ENCODE peak calls at places on chromosome 2, in nine cellular contexts. One of them, this sample, is unnamed.

GRCh38 chr2:127665267-127665893 is 9.9 kb downstream of the LIMS2 start:
- DNase-seq in NCI-H524 treated with DMSO at 0.1 percent for 48 hours: no peak
- DNase-seq in lower lobe of right lung: no peak
- DNase-seq in fibroblast of lung: no peak
- DNase-seq in T follicular helper cell: no peak
- DNase-seq in left ventricle myocardium inferior: no peak
- DNase-seq in M059J: no peak
- DNase-seq in activated CD4-positive, CD25-positive, alpha-beta regulatory T cell: no peak
- DNase-seq in NCI-H1436: no peak
- DNase-seq in this sample: no peak

GRCh38 chr2:127859712-127860085 is 1.7 kb upstream of the POLR2D start:
- DNase-seq in NCI-H524 treated with DMSO at 0.1 percent for 48 hours: no peak
- DNase-seq in lower lobe of right lung: peak; percentile 89
- DNase-seq in fibroblast of lung: no peak
- DNase-seq in T follicular helper cell: peak; percentile 65
- DNase-seq in left ventricle myocardium inferior: peak; percentile 20
- DNase-seq in M059J: no peak
- DNase-seq in activated CD4-positive, CD25-positive, alpha-beta regulatory T cell: peak; percentile 9
- DNase-seq in NCI-H1436: peak; percentile 22
- DNase-seq in this sample: peak; percentile 44

GRCh38 chr2:113078350-113078839 is 10.6 kb downstream of the IL1F10 start:
- DNase-seq in NCI-H524 treated with DMSO at 0.1 percent for 48 hours: no peak
- DNase-seq in lower lobe of right lung: no peak
- DNase-seq in fibroblast of lung: no peak
- DNase-seq in T follicular helper cell: no peak
- DNase-seq in left ventricle myocardium inferior: no peak
- DNase-seq in M059J: peak; percentile 65
- DNase-seq in activated CD4-positive, CD25-positive, alpha-beta regulatory T cell: no peak
- DNase-seq in NCI-H1436: no peak
- DNase-seq in this sample: no peak

GRCh38 chr2:9124231-9124651 is 82.4 kb upstream of the ASAP2 start:
- DNase-seq in NCI-H524 treated with DMSO at 0.1 percent for 48 hours: no peak
- DNase-seq in lower lobe of right lung: no peak
- DNase-seq in fibroblast of lung: no peak
- DNase-seq in T follicular helper cell: no peak
- DNase-seq in left ventricle myocardium inferior: no peak
- DNase-seq in M059J: no peak
- DNase-seq in activated CD4-positive, CD25-positive, alpha-beta regulatory T cell: no peak
- DNase-seq in NCI-H1436: no peak
- DNase-seq in this sample: no peak

GRCh38 chr2:131044757-131045150 is 48.5 kb downstream of the FAM168B start:
- DNase-seq in NCI-H524 treated with DMSO at 0.1 percent for 48 hours: no peak
- DNase-seq in lower lobe of right lung: no peak
- DNase-seq in fibroblast of lung: no peak
- DNase-seq in T follicular helper cell: no peak
- DNase-seq in left ventricle myocardium inferior: no peak
- DNase-seq in M059J: no peak
- DNase-seq in activated CD4-positive, CD25-positive, alpha-beta regulatory T cell: no peak
- DNase-seq in NCI-H1436: no peak
- DNase-seq in this sample: no peak

GRCh38 chr2:28380185-28380584 is 12.5 kb upstream of the FOSL2 start:
- DNase-seq in NCI-H524 treated with DMSO at 0.1 percent for 48 hours: no peak
- DNase-seq in lower lobe of right lung: no peak
- DNase-seq in fibroblast of lung: no peak
- DNase-seq in T follicular helper cell: no peak
- DNase-seq in left ventricle myocardium inferior: no peak
- DNase-seq in M059J: no peak
- DNase-seq in activated CD4-positive, CD25-positive, alpha-beta regulatory T cell: no peak
- DNase-seq in NCI-H1436: no peak
- DNase-seq in this sample: no peak

GRCh38 chr2:64399521-64399920 is 54.4 kb upstream of the LGALSL start:
- DNase-seq in NCI-H524 treated with DMSO at 0.1 percent for 48 hours: no peak
- DNase-seq in lower lobe of right lung: no peak
- DNase-seq in fibroblast of lung: no peak
- DNase-seq in T follicular helper cell: no peak
- DNase-seq in left ventricle myocardium inferior: no peak
- DNase-seq in M059J: no peak
- DNase-seq in activated CD4-positive, CD25-positive, alpha-beta regulatory T cell: no peak
- DNase-seq in NCI-H1436: no peak
- DNase-seq in this sample: no peak

GRCh38 chr2:116810645-116811044 is 1003.8 kb upstream of the DDX18 start:
- DNase-seq in NCI-H524 treated with DMSO at 0.1 percent for 48 hours: no peak
- DNase-seq in lower lobe of right lung: no peak
- DNase-seq in fibroblast of lung: no peak
- DNase-seq in T follicular helper cell: no peak
- DNase-seq in left ventricle myocardium inferior: no peak
- DNase-seq in M059J: no peak
- DNase-seq in activated CD4-positive, CD25-positive, alpha-beta regulatory T cell: no peak
- DNase-seq in NCI-H1436: no peak
- DNase-seq in this sample: no peak

GRCh38 chr2:66684289-66684688 is 249.4 kb downstream of the MEIS1 start:
- DNase-seq in NCI-H524 treated with DMSO at 0.1 percent for 48 hours: no peak
- DNase-seq in lower lobe of right lung: no peak
- DNase-seq in fibroblast of lung: no peak
- DNase-seq in T follicular helper cell: no peak
- DNase-seq in left ventricle myocardium inferior: no peak
- DNase-seq in M059J: peak; percentile 30
- DNase-seq in activated CD4-positive, CD25-positive, alpha-beta regulatory T cell: no peak
- DNase-seq in NCI-H1436: no peak
- DNase-seq in this sample: no peak

GRCh38 chr2:177289824-177290632 is 25.5 kb upstream of the NFE2L2 start:
- DNase-seq in NCI-H524 treated with DMSO at 0.1 percent for 48 hours: no peak
- DNase-seq in lower lobe of right lung: no peak
- DNase-seq in fibroblast of lung: no peak
- DNase-seq in T follicular helper cell: no peak
- DNase-seq in left ventricle myocardium inferior: no peak
- DNase-seq in M059J: no peak
- DNase-seq in activated CD4-positive, CD25-positive, alpha-beta regulatory T cell: no peak
- DNase-seq in NCI-H1436: no peak
- DNase-seq in this sample: no peak

GRCh38 chr2:66538291-66538690 is 103.4 kb downstream of the MEIS1 start:
- DNase-seq in NCI-H524 treated with DMSO at 0.1 percent for 48 hours: no peak
- DNase-seq in lower lobe of right lung: no peak
- DNase-seq in fibroblast of lung: no peak
- DNase-seq in T follicular helper cell: no peak
- DNase-seq in left ventricle myocardium inferior: no peak
- DNase-seq in M059J: no peak
- DNase-seq in activated CD4-positive, CD25-positive, alpha-beta regulatory T cell: no peak
- DNase-seq in NCI-H1436: no peak
- DNase-seq in this sample: no peak

GRCh38 chr2:120771556-120772208 is 36.0 kb downstream of the GLI2 start:
- DNase-seq in NCI-H524 treated with DMSO at 0.1 percent for 48 hours: no peak
- DNase-seq in lower lobe of right lung: peak; percentile 38
- DNase-seq in fibroblast of lung: peak; percentile 91
- DNase-seq in T follicular helper cell: no peak
- DNase-seq in left ventricle myocardium inferior: peak; percentile 51
- DNase-seq in M059J: peak; percentile 93
- DNase-seq in activated CD4-positive, CD25-positive, alpha-beta regulatory T cell: no peak
- DNase-seq in NCI-H1436: no peak
- DNase-seq in this sample: no peak

GRCh38 chr2:239577306-239577705 is 176.5 kb upstream of the HDAC4 start:
- DNase-seq in NCI-H524 treated with DMSO at 0.1 percent for 48 hours: no peak
- DNase-seq in lower lobe of right lung: peak; percentile 26
- DNase-seq in fibroblast of lung: no peak
- DNase-seq in T follicular helper cell: no peak
- DNase-seq in left ventricle myocardium inferior: no peak
- DNase-seq in M059J: no peak
- DNase-seq in activated CD4-positive, CD25-positive, alpha-beta regulatory T cell: no peak
- DNase-seq in NCI-H1436: no peak
- DNase-seq in this sample: no peak

GRCh38 chr2:219386532-219387280 is 1.0 kb downstream of the DNPEP start:
- DNase-seq in NCI-H524 treated with DMSO at 0.1 percent for 48 hours: no peak
- DNase-seq in lower lobe of right lung: peak; percentile 52
- DNase-seq in fibroblast of lung: peak; percentile 17
- DNase-seq in T follicular helper cell: no peak
- DNase-seq in left ventricle myocardium inferior: no peak
- DNase-seq in M059J: no peak
- DNase-seq in activated CD4-positive, CD25-positive, alpha-beta regulatory T cell: no peak
- DNase-seq in NCI-H1436: no peak
- DNase-seq in this sample: no peak

GRCh38 chr2:98915751-98916358 is 20.2 kb downstream of the CRACDL start:
- DNase-seq in NCI-H524 treated with DMSO at 0.1 percent for 48 hours: no peak
- DNase-seq in lower lobe of right lung: no peak
- DNase-seq in fibroblast of lung: peak; percentile 41
- DNase-seq in T follicular helper cell: no peak
- DNase-seq in left ventricle myocardium inferior: no peak
- DNase-seq in M059J: peak; percentile 12
- DNase-seq in activated CD4-positive, CD25-positive, alpha-beta regulatory T cell: no peak
- DNase-seq in NCI-H1436: no peak
- DNase-seq in this sample: no peak

GRCh38 chr2:37378411-37378810 is 34.0 kb downstream of the QPCT start:
- DNase-seq in NCI-H524 treated with DMSO at 0.1 percent for 48 hours: no peak
- DNase-seq in lower lobe of right lung: no peak
- DNase-seq in fibroblast of lung: peak; percentile 62
- DNase-seq in T follicular helper cell: no peak
- DNase-seq in left ventricle myocardium inferior: no peak
- DNase-seq in M059J: peak; percentile 93
- DNase-seq in activated CD4-positive, CD25-positive, alpha-beta regulatory T cell: no peak
- DNase-seq in NCI-H1436: no peak
- DNase-seq in this sample: no peak

GRCh38 chr2:145292166-145292565 is 772.2 kb upstream of the ZEB2 start:
- DNase-seq in NCI-H524 treated with DMSO at 0.1 percent for 48 hours: no peak
- DNase-seq in lower lobe of right lung: no peak
- DNase-seq in fibroblast of lung: no peak
- DNase-seq in T follicular helper cell: no peak
- DNase-seq in left ventricle myocardium inferior: no peak
- DNase-seq in M059J: no peak
- DNase-seq in activated CD4-positive, CD25-positive, alpha-beta regulatory T cell: no peak
- DNase-seq in NCI-H1436: no peak
- DNase-seq in this sample: no peak

GRCh38 chr2:205175831-205176230 is 506.5 kb upstream of the NRP2 start:
- DNase-seq in NCI-H524 treated with DMSO at 0.1 percent for 48 hours: peak; percentile 57
- DNase-seq in lower lobe of right lung: no peak
- DNase-seq in fibroblast of lung: no peak
- DNase-seq in T follicular helper cell: no peak
- DNase-seq in left ventricle myocardium inferior: no peak
- DNase-seq in M059J: no peak
- DNase-seq in activated CD4-positive, CD25-positive, alpha-beta regulatory T cell: no peak
- DNase-seq in NCI-H1436: no peak
- DNase-seq in this sample: no peak

GRCh38 chr2:43759195-43759594 is 14.6 kb upstream of the DYNC2LI1 start:
- DNase-seq in NCI-H524 treated with DMSO at 0.1 percent for 48 hours: no peak
- DNase-seq in lower lobe of right lung: no peak
- DNase-seq in fibroblast of lung: peak; percentile 70
- DNase-seq in T follicular helper cell: no peak
- DNase-seq in left ventricle myocardium inferior: no peak
- DNase-seq in M059J: peak; percentile 88
- DNase-seq in activated CD4-positive, CD25-positive, alpha-beta regulatory T cell: no peak
- DNase-seq in NCI-H1436: no peak
- DNase-seq in this sample: no peak

GRCh38 chr2:11998218-11998617 is 251.8 kb downstream of the LPIN1 start:
- DNase-seq in NCI-H524 treated with DMSO at 0.1 percent for 48 hours: no peak
- DNase-seq in lower lobe of right lung: no peak
- DNase-seq in fibroblast of lung: no peak
- DNase-seq in T follicular helper cell: no peak
- DNase-seq in left ventricle myocardium inferior: no peak
- DNase-seq in M059J: peak; percentile 53
- DNase-seq in activated CD4-positive, CD25-positive, alpha-beta regulatory T cell: no peak
- DNase-seq in NCI-H1436: no peak
- DNase-seq in this sample: no peak

GRCh38 chr2:15956230-15956629 is 15.9 kb downstream of the MYCN start:
- DNase-seq in NCI-H524 treated with DMSO at 0.1 percent for 48 hours: no peak
- DNase-seq in lower lobe of right lung: no peak
- DNase-seq in fibroblast of lung: no peak
- DNase-seq in T follicular helper cell: no peak
- DNase-seq in left ventricle myocardium inferior: no peak
- DNase-seq in M059J: no peak
- DNase-seq in activated CD4-positive, CD25-positive, alpha-beta regulatory T cell: no peak
- DNase-seq in NCI-H1436: no peak
- DNase-seq in this sample: no peak

GRCh38 chr2:29238497-29238896 is 123.3 kb downstream of the CLIP4 start:
- DNase-seq in NCI-H524 treated with DMSO at 0.1 percent for 48 hours: no peak
- DNase-seq in lower lobe of right lung: no peak
- DNase-seq in fibroblast of lung: no peak
- DNase-seq in T follicular helper cell: no peak
- DNase-seq in left ventricle myocardium inferior: no peak
- DNase-seq in M059J: peak; percentile 32
- DNase-seq in activated CD4-positive, CD25-positive, alpha-beta regulatory T cell: no peak
- DNase-seq in NCI-H1436: no peak
- DNase-seq in this sample: no peak

GRCh38 chr2:235554385-235554784 is 60.5 kb downstream of the AGAP1 start:
- DNase-seq in NCI-H524 treated with DMSO at 0.1 percent for 48 hours: no peak
- DNase-seq in lower lobe of right lung: no peak
- DNase-seq in fibroblast of lung: no peak
- DNase-seq in T follicular helper cell: no peak
- DNase-seq in left ventricle myocardium inferior: no peak
- DNase-seq in M059J: no peak
- DNase-seq in activated CD4-positive, CD25-positive, alpha-beta regulatory T cell: no peak
- DNase-seq in NCI-H1436: no peak
- DNase-seq in this sample: no peak

GRCh38 chr2:109133746-109134145 is 4.7 kb downstream of the SH3RF3 start:
- DNase-seq in NCI-H524 treated with DMSO at 0.1 percent for 48 hours: no peak
- DNase-seq in lower lobe of right lung: no peak
- DNase-seq in fibroblast of lung: no peak
- DNase-seq in T follicular helper cell: no peak
- DNase-seq in left ventricle myocardium inferior: no peak
- DNase-seq in M059J: no peak
- DNase-seq in activated CD4-positive, CD25-positive, alpha-beta regulatory T cell: no peak
- DNase-seq in NCI-H1436: no peak
- DNase-seq in this sample: no peak

GRCh38 chr2:173934895-173935294 is 30.3 kb downstream of the SP3 start:
- DNase-seq in NCI-H524 treated with DMSO at 0.1 percent for 48 hours: no peak
- DNase-seq in lower lobe of right lung: no peak
- DNase-seq in fibroblast of lung: no peak
- DNase-seq in T follicular helper cell: no peak
- DNase-seq in left ventricle myocardium inferior: no peak
- DNase-seq in M059J: peak; percentile 43
- DNase-seq in activated CD4-positive, CD25-positive, alpha-beta regulatory T cell: no peak
- DNase-seq in NCI-H1436: peak; percentile 39
- DNase-seq in this sample: no peak

GRCh38 chr2:178069551-178069950 is 3.0 kb downstream of the PDE11A start:
- DNase-seq in NCI-H524 treated with DMSO at 0.1 percent for 48 hours: no peak
- DNase-seq in lower lobe of right lung: no peak
- DNase-seq in fibroblast of lung: no peak
- DNase-seq in T follicular helper cell: no peak
- DNase-seq in left ventricle myocardium inferior: no peak
- DNase-seq in M059J: peak; percentile 21
- DNase-seq in activated CD4-positive, CD25-positive, alpha-beta regulatory T cell: no peak
- DNase-seq in NCI-H1436: peak; percentile 10
- DNase-seq in this sample: no peak

GRCh38 chr2:6773007-6773693 is 92.6 kb downstream of the CMPK2 start:
- DNase-seq in NCI-H524 treated with DMSO at 0.1 percent for 48 hours: peak; percentile 45
- DNase-seq in lower lobe of right lung: peak; percentile 73
- DNase-seq in fibroblast of lung: peak; percentile 27
- DNase-seq in T follicular helper cell: peak; percentile 41
- DNase-seq in left ventricle myocardium inferior: peak; percentile 52
- DNase-seq in M059J: peak; percentile 24
- DNase-seq in activated CD4-positive, CD25-positive, alpha-beta regulatory T cell: peak; percentile 46
- DNase-seq in NCI-H1436: peak; percentile 76
- DNase-seq in this sample: peak; percentile 61